ENCODE peak calls at places on chromosomes 7 and 10, in five cellular contexts. H is psoas muscle, F is fibroblast of the conjunctiva, O is neuronal stem cell, K is GM12892. G is an unnamed sample.

GRCh38 chr10:12351447-12351846 is 2.1 kb downstream of the CAMK1D start:
- DNase-seq in O (no peak), H (peak), F (no peak), K (no peak), G (peak)

GRCh38 chr7:1362301-1362700 is 97.0 kb downstream of the MICALL2 start:
- DNase-seq in O (no peak), K (no peak), H (no peak), F (no peak), G (no peak)

GRCh38 chr7:1694551-1694950 is 24.5 kb downstream of the ELFN1 start:
- DNase-seq in K (no peak), O (no peak), F (no peak), H (no peak), G (peak)

GRCh38 chr10:75505840-75506506 is 74.5 kb downstream of the LRMDA start:
- DNase-seq in F (no peak), K (no peak), O (no peak), H (no peak), G (no peak)

GRCh38 chr10:117926491-117926890 is 120.2 kb downstream of the RAB11FIP2 start:
- DNase-seq in H (no peak), O (no peak), K (no peak), F (no peak), G (no peak)

GRCh38 chr10:481636-482035 is 207.8 kb downstream of the DIP2C start:
- DNase-seq in K (no peak), O (no peak), F (no peak), H (no peak), G (no peak)

GRCh38 chr7:42843209-42843800 is 68.6 kb downstream of the C7orf25 start:
- DNase-seq in H (no peak), K (no peak), O (peak), F (peak), G (no peak)

GRCh38 chr7:111026806-111027205 is 64.1 kb upstream of the LRRN3 start:
- DNase-seq in O (no peak), H (no peak), F (no peak), K (no peak), G (no peak)

GRCh38 chr7:24307294-24307693 is 23.3 kb downstream of the NPY start:
- DNase-seq in F (no peak), O (no peak), K (no peak), H (no peak), G (no peak)

GRCh38 chr7:76126632-76127031 is 75.1 kb upstream of the SRRM3 start:
- DNase-seq in O (no peak), K (no peak), F (no peak), H (no peak), G (no peak)

GRCh38 chr7:17029150-17029549 is 147.4 kb upstream of the AGR3 start:
- DNase-seq in H (no peak), K (no peak), F (no peak), O (no peak), G (no peak)

GRCh38 chr7:6221340-6222319 is 50.8 kb downstream of the CYTH3 start:
- DNase-seq in F (no peak), K (no peak), H (no peak), O (no peak), G (no peak)

GRCh38 chr7:135761751-135762488 is 13.3 kb upstream of the FAM180A start:
- DNase-seq in K (no peak), H (no peak), O (no peak), F (no peak), G (no peak)

GRCh38 chr10:71832967-71833366 is 18.1 kb downstream of the PSAP start:
- DNase-seq in F (no peak), H (no peak), O (no peak), K (no peak), G (no peak)

GRCh38 chr7:32169236-32169635 is 99.0 kb upstream of the PDE1C start:
- DNase-seq in K (no peak), H (no peak), O (no peak), F (no peak), G (no peak)

GRCh38 chr10:24723788-24724380 is at the start of gene ARHGAP21:
- DNase-seq in F (peak), H (peak), K (peak), O (peak), G (peak)

GRCh38 chr10:108180883-108181282 is 1016.4 kb upstream of the SORCS1 start:
- DNase-seq in O (no peak), F (no peak), K (no peak), H (no peak), G (no peak)

GRCh38 chr10:62454696-62455451 is 80.7 kb downstream of the ZNF365 start:
- DNase-seq in K (no peak), O (no peak), H (peak), F (no peak), G (no peak)

GRCh38 chr7:22809902-22810642 is 12.6 kb downstream of the TOMM7 start:
- DNase-seq in K (no peak), H (no peak), O (no peak), F (no peak), G (no peak)